ENCODE peak calls at places on chromosomes 1 and 21, in five cellular contexts. One of them, this sample, is unnamed.

GRCh38 chr1:43883321-43883720 is 50.3 kb upstream of the ARTN start:
- DNase-seq in prostate gland: no peak
- DNase-seq in A549: no peak
- DNase-seq in HL-60: peak
- DNase-seq in CD4-positive, CD25-positive, alpha-beta regulatory T cell: no peak
- DNase-seq in this sample: peak

GRCh38 chr1:64536217-64536835 is 66.4 kb downstream of the CACHD1 start:
- DNase-seq in prostate gland: peak
- DNase-seq in A549: no peak
- DNase-seq in CD4-positive, CD25-positive, alpha-beta regulatory T cell: no peak
- DNase-seq in HL-60: no peak
- DNase-seq in this sample: no peak

GRCh38 chr21:45993210-45994085 is 11.9 kb downstream of the COL6A1 start:
- DNase-seq in prostate gland: no peak
- DNase-seq in A549: no peak
- DNase-seq in CD4-positive, CD25-positive, alpha-beta regulatory T cell: no peak
- DNase-seq in HL-60: no peak
- DNase-seq in this sample: no peak

GRCh38 chr1:152623203-152623844 is 421 bp upstream of the LCE3A start:
- DNase-seq in CD4-positive, CD25-positive, alpha-beta regulatory T cell: no peak
- DNase-seq in prostate gland: no peak
- DNase-seq in A549: no peak
- DNase-seq in HL-60: peak
- DNase-seq in this sample: no peak

GRCh38 chr1:218171302-218171893 is 113.7 kb upstream of the RRP15 start:
- DNase-seq in CD4-positive, CD25-positive, alpha-beta regulatory T cell: peak
- DNase-seq in prostate gland: no peak
- DNase-seq in HL-60: no peak
- DNase-seq in A549: peak
- DNase-seq in this sample: peak

GRCh38 chr1:94720091-94720793 is 99.9 kb upstream of the SLC44A3 start:
- DNase-seq in prostate gland: no peak
- DNase-seq in A549: no peak
- DNase-seq in CD4-positive, CD25-positive, alpha-beta regulatory T cell: no peak
- DNase-seq in HL-60: peak
- DNase-seq in this sample: no peak

GRCh38 chr1:45730075-45730779 is 20.2 kb downstream of the IPP start:
- DNase-seq in A549: no peak
- DNase-seq in CD4-positive, CD25-positive, alpha-beta regulatory T cell: no peak
- DNase-seq in prostate gland: peak
- DNase-seq in HL-60: peak
- DNase-seq in this sample: peak

GRCh38 chr1:235708390-235708962 is 58.9 kb upstream of the GNG4 start:
- DNase-seq in CD4-positive, CD25-positive, alpha-beta regulatory T cell: no peak
- DNase-seq in prostate gland: no peak
- DNase-seq in HL-60: no peak
- DNase-seq in A549: peak
- DNase-seq in this sample: peak

GRCh38 chr1:225842074-225842473 is 32.1 kb downstream of the EPHX1 start:
- DNase-seq in CD4-positive, CD25-positive, alpha-beta regulatory T cell: no peak
- DNase-seq in prostate gland: no peak
- DNase-seq in A549: no peak
- DNase-seq in HL-60: no peak
- DNase-seq in this sample: no peak

GRCh38 chr1:191453487-191453886 is 704.8 kb upstream of the RGS18 start:
- DNase-seq in CD4-positive, CD25-positive, alpha-beta regulatory T cell: no peak
- DNase-seq in A549: no peak
- DNase-seq in HL-60: no peak
- DNase-seq in prostate gland: no peak
- DNase-seq in this sample: no peak

GRCh38 chr1:193355179-193355578 is 168.8 kb upstream of the B3GALT2 start:
- DNase-seq in prostate gland: no peak
- DNase-seq in CD4-positive, CD25-positive, alpha-beta regulatory T cell: no peak
- DNase-seq in A549: peak
- DNase-seq in HL-60: no peak
- DNase-seq in this sample: peak

GRCh38 chr1:234000557-234001081 is 96.1 kb downstream of the SLC35F3 start:
- DNase-seq in HL-60: no peak
- DNase-seq in CD4-positive, CD25-positive, alpha-beta regulatory T cell: no peak
- DNase-seq in A549: no peak
- DNase-seq in prostate gland: no peak
- DNase-seq in this sample: no peak

GRCh38 chr1:209652121-209652742 is at the start of gene LAMB3:
- DNase-seq in HL-60: no peak
- DNase-seq in A549: no peak
- DNase-seq in CD4-positive, CD25-positive, alpha-beta regulatory T cell: no peak
- DNase-seq in prostate gland: peak
- DNase-seq in this sample: peak

GRCh38 chr1:12087797-12088314 is 24.8 kb downstream of the TNFRSF8 start:
- DNase-seq in prostate gland: no peak
- DNase-seq in CD4-positive, CD25-positive, alpha-beta regulatory T cell: peak
- DNase-seq in A549: no peak
- DNase-seq in HL-60: no peak
- DNase-seq in this sample: no peak

GRCh38 chr1:221429262-221429661 is 312.6 kb downstream of the DUSP10 start:
- DNase-seq in HL-60: no peak
- DNase-seq in A549: no peak
- DNase-seq in CD4-positive, CD25-positive, alpha-beta regulatory T cell: no peak
- DNase-seq in prostate gland: no peak
- DNase-seq in this sample: peak

GRCh38 chr1:43446388-43446740 is 7.4 kb downstream of the HYI start:
- DNase-seq in prostate gland: no peak
- DNase-seq in A549: no peak
- DNase-seq in CD4-positive, CD25-positive, alpha-beta regulatory T cell: no peak
- DNase-seq in HL-60: no peak
- DNase-seq in this sample: no peak

GRCh38 chr1:162899422-162900168 is 38.6 kb upstream of the CCDC190 start:
- DNase-seq in prostate gland: no peak
- DNase-seq in CD4-positive, CD25-positive, alpha-beta regulatory T cell: no peak
- DNase-seq in A549: no peak
- DNase-seq in HL-60: no peak
- DNase-seq in this sample: peak

GRCh38 chr1:5882367-5883128 is 109.7 kb downstream of the NPHP4 start:
- DNase-seq in HL-60: no peak
- DNase-seq in CD4-positive, CD25-positive, alpha-beta regulatory T cell: no peak
- DNase-seq in prostate gland: no peak
- DNase-seq in A549: no peak
- DNase-seq in this sample: no peak

GRCh38 chr1:75841421-75841820 is 44.7 kb downstream of the MSH4 start:
- DNase-seq in A549: no peak
- DNase-seq in prostate gland: no peak
- DNase-seq in CD4-positive, CD25-positive, alpha-beta regulatory T cell: no peak
- DNase-seq in HL-60: no peak
- DNase-seq in this sample: no peak

GRCh38 chr1:41486892-41487728 is 2.6 kb upstream of the EDN2 start:
- DNase-seq in A549: no peak
- DNase-seq in CD4-positive, CD25-positive, alpha-beta regulatory T cell: no peak
- DNase-seq in HL-60: no peak
- DNase-seq in prostate gland: no peak
- DNase-seq in this sample: no peak
- H3K27ac ChIP-seq in A549: peak
- H3K27ac ChIP-seq in CD4-positive, CD25-positive, alpha-beta regulatory T cell: no peak
- H3K27ac ChIP-seq in HL-60: no peak
- H3K27ac ChIP-seq in prostate gland: no peak
- H3K27ac ChIP-seq in this sample: peak

GRCh38 chr1:35444519-35444774 is 112.8 kb downstream of the KIAA0319L start:
- DNase-seq in CD4-positive, CD25-positive, alpha-beta regulatory T cell: no peak
- DNase-seq in prostate gland: no peak
- DNase-seq in A549: no peak
- DNase-seq in HL-60: no peak
- DNase-seq in this sample: no peak
- H3K27ac ChIP-seq in CD4-positive, CD25-positive, alpha-beta regulatory T cell: no peak
- H3K27ac ChIP-seq in prostate gland: no peak
- H3K27ac ChIP-seq in A549: no peak
- H3K27ac ChIP-seq in HL-60: no peak
- H3K27ac ChIP-seq in this sample: no peak

GRCh38 chr1:179038528-179039281 is 13.0 kb downstream of the FAM20B start:
- DNase-seq in HL-60: no peak
- DNase-seq in prostate gland: no peak
- DNase-seq in A549: no peak
- DNase-seq in CD4-positive, CD25-positive, alpha-beta regulatory T cell: no peak
- DNase-seq in this sample: peak
- H3K27ac ChIP-seq in HL-60: peak
- H3K27ac ChIP-seq in prostate gland: no peak
- H3K27ac ChIP-seq in A549: peak
- H3K27ac ChIP-seq in CD4-positive, CD25-positive, alpha-beta regulatory T cell: no peak
- H3K27ac ChIP-seq in this sample: no peak

GRCh38 chr21:19850157-19850556 is 1148.1 kb upstream of the NCAM2 start:
- DNase-seq in HL-60: no peak
- DNase-seq in A549: no peak
- DNase-seq in CD4-positive, CD25-positive, alpha-beta regulatory T cell: no peak
- DNase-seq in prostate gland: no peak
- DNase-seq in this sample: no peak
- H3K27ac ChIP-seq in HL-60: no peak
- H3K27ac ChIP-seq in A549: no peak
- H3K27ac ChIP-seq in CD4-positive, CD25-positive, alpha-beta regulatory T cell: no peak
- H3K27ac ChIP-seq in prostate gland: no peak
- H3K27ac ChIP-seq in this sample: no peak

DNA sequence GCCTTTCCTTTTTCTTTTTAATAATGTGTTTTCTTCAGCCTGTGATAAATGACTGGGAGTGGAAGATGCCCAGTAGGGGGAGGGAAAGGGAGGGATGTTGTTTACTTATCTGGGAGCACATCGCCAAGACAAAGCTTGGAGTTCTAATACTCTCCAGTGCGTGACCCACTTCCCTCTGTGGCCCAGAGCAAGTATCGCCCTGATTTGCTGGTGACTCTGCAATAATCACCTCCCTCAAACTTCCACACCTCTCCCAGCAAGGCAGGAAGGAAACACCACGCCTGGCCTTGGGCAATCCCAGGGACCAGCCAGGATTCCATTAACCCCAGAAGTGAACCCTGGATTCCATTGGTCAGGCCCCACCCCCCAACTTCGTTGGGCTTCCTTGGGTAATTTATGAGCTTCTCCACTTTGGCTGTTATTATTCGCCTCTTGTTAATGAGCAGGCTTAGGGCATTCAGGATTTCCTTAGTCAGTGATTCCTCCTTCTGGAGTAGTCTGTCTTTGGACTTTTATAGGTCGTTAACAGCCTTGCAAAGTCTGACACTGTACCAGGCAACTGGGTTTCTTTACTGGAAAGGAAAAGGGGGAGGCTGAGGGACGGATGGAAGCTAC is 24.3 kb upstream of the GRHL3 start:
- DNase-seq in prostate gland: peak
- DNase-seq in A549: peak
- DNase-seq in HL-60: peak
- DNase-seq in CD4-positive, CD25-positive, alpha-beta regulatory T cell: no peak
- DNase-seq in this sample: peak
- H3K27ac ChIP-seq in prostate gland: peak
- H3K27ac ChIP-seq in A549: peak
- H3K27ac ChIP-seq in HL-60: no peak
- H3K27ac ChIP-seq in CD4-positive, CD25-positive, alpha-beta regulatory T cell: no peak
- H3K27ac ChIP-seq in this sample: peak